ENCODE peak calls at places on chromosomes 3 and 15, in five cellular contexts. S is tibial artery, I is choroid plexus epithelial cell, Y is ecto neural progenitor cell, R is cardiac muscle cell. T is an unnamed sample.

GRCh38 chr3:128503751-128504532 is 10.9 kb upstream of the GATA2 start:
- DNase-seq in S (no peak), I (no peak), Y (peak; percentile 38), R (no peak), T (no peak)

GRCh38 chr15:87368511-87368910 is 888.0 kb downstream of the NTRK3 start:
- DNase-seq in S (no peak), I (peak; percentile 9), Y (no peak), R (no peak), T (peak; percentile 79)

GRCh38 chr15:77959094-77959879 is 118.2 kb downstream of the TBC1D2B start:
- DNase-seq in S (peak; percentile 84), I (peak; percentile 70), Y (peak; percentile 89), R (peak; percentile 79), T (peak; percentile 91)

GRCh38 chr3:51935886-51936755 is 5.6 kb downstream of the RRP9 start:
- DNase-seq in S (peak; percentile 35), I (no peak), Y (no peak), R (no peak), T (no peak)

GRCh38 chr3:106386050-106386449 is 517.2 kb upstream of the CBLB start:
- DNase-seq in S (no peak), I (no peak), Y (no peak), R (no peak), T (no peak)

GRCh38 chr3:142243134-142243533 is 17.7 kb upstream of the GK5 start:
- DNase-seq in S (no peak), I (no peak), Y (no peak), R (no peak), T (no peak)

GRCh38 chr3:177330771-177331170 is 133.5 kb upstream of the TBL1XR1 start:
- DNase-seq in S (no peak), I (no peak), Y (no peak), R (no peak), T (no peak)

GRCh38 chr15:55279100-55279745 is 10.4 kb downstream of the RAB27A start:
- DNase-seq in S (no peak), I (no peak), Y (no peak), R (no peak), T (no peak)

GRCh38 chr15:37979597-37979996 is 45.2 kb downstream of the TMCO5A start:
- DNase-seq in S (no peak), I (no peak), Y (no peak), R (no peak), T (no peak)

GRCh38 chr15:39585871-39586301 is 5.0 kb downstream of the THBS1 start:
- DNase-seq in S (no peak), I (no peak), Y (no peak), R (no peak), T (no peak)

GRCh38 chr15:67784856-67785430 is 40.4 kb upstream of the SKOR1 start:
- DNase-seq in S (no peak), I (no peak), Y (no peak), R (no peak), T (no peak)

GRCh38 chr15:72835289-72835890 is 51.8 kb upstream of the ADPGK start:
- DNase-seq in S (no peak), I (peak; percentile 49), Y (no peak), R (peak; percentile 43), T (no peak)

GRCh38 chr15:63973212-63974009 is 72.9 kb downstream of the DAPK2 start:
- DNase-seq in S (no peak), I (peak; percentile 47), Y (no peak), R (no peak), T (peak; percentile 32)

GRCh38 chr15:50883903-50884302 is 24.6 kb upstream of the AP4E1 start:
- DNase-seq in S (no peak), I (peak; percentile 73), Y (no peak), R (no peak), T (no peak)

GRCh38 chr3:169091196-169091595 is 572.3 kb downstream of the MECOM start:
- DNase-seq in S (no peak), I (peak; percentile 87), Y (no peak), R (no peak), T (no peak)

GRCh38 chr3:134072881-134073582 is 43.3 kb upstream of the SLCO2A1 start:
- DNase-seq in S (no peak), I (no peak), Y (peak; percentile 28), R (no peak), T (peak; percentile 43)

GRCh38 chr3:120302361-120302760 is 17.3 kb upstream of the GPR156 start:
- DNase-seq in S (no peak), I (peak; percentile 38), Y (no peak), R (no peak), T (no peak)

GRCh38 chr3:8442993-8443670 is 58.5 kb upstream of the LMCD1 start:
- DNase-seq in S (no peak), I (peak; percentile 45), Y (no peak), R (peak; percentile 24), T (no peak)

GRCh38 chr3:31668258-31668657 is 135.5 kb downstream of the STT3B start:
- DNase-seq in S (no peak), I (no peak), Y (no peak), R (no peak), T (no peak)

GRCh38 chr3:133376805-133377204 is 23.1 kb upstream of the BFSP2 start:
- DNase-seq in S (no peak), I (no peak), Y (no peak), R (no peak), T (no peak)

GRCh38 chr3:144652573-144652972 is 681.0 kb downstream of the DIPK2A start:
- DNase-seq in S (no peak), I (peak; percentile 69), Y (no peak), R (no peak), T (no peak)

GRCh38 chr3:88657459-88657858 is 450.0 kb upstream of the EPHA3 start:
- DNase-seq in S (no peak), I (no peak), Y (no peak), R (no peak), T (no peak)

GRCh38 chr3:50380375-50381085 is 21.2 kb upstream of the TMEM115 start:
- DNase-seq in S (no peak), I (no peak), Y (no peak), R (no peak), T (no peak)